ENCODE peak calls at places on chromosomes 2 and 18, in seven cellular contexts. Y, K, R, Z, J, O and Q are unnamed samples.

GRCh38 chr2:16294791-16295190 is 354.4 kb downstream of the MYCN start:
- DNase-seq in O (no peak), K (no peak), R (no peak), Z (no peak), J (no peak), Y (no peak), Q (no peak)

GRCh38 chr18:42446195-42446594 is 491.2 kb downstream of the PIK3C3 start:
- DNase-seq in J (no peak), O (peak; percentile 2), Y (peak; percentile 98), R (no peak), K (no peak), Z (peak; percentile 82), Q (peak; percentile 67)

GRCh38 chr2:213065583-213066444 is 85.6 kb downstream of the IKZF2 start:
- DNase-seq in J (no peak), Y (peak; percentile 39), O (no peak), Z (peak; percentile 77), R (peak; percentile 67), K (no peak), Q (peak; percentile 70)

GRCh38 chr2:218882463-218882821 is 1.8 kb downstream of the WNT10A start:
- DNase-seq in Y (no peak), O (no peak), Z (no peak), K (no peak), J (no peak), R (no peak), Q (no peak)

GRCh38 chr2:205679410-205680009 is 2.8 kb upstream of the NRP2 start:
- DNase-seq in Z (no peak), Y (no peak), J (no peak), O (no peak), K (no peak), R (no peak), Q (no peak)

GRCh38 chr18:2223394-2223793 is 347.9 kb downstream of the METTL4 start:
- DNase-seq in K (no peak), J (no peak), R (no peak), Y (peak; percentile 68), Z (peak; percentile 67), O (no peak), Q (peak; percentile 71)

GRCh38 chr2:114651933-114652332 is 209.5 kb downstream of the DPP10 start:
- DNase-seq in O (no peak), K (no peak), Z (no peak), J (no peak), Y (no peak), R (no peak), Q (no peak)

GRCh38 chr2:170937980-170938379 is 8.9 kb downstream of the GORASP2 start:
- DNase-seq in Z (no peak), O (no peak), K (no peak), Y (no peak), R (no peak), J (no peak), Q (no peak)

GRCh38 chr2:23662941-23663729 is 263.8 kb downstream of the ATAD2B start:
- DNase-seq in Y (no peak), O (no peak), R (no peak), Z (no peak), J (no peak), K (peak; percentile 50), Q (no peak)

GRCh38 chr18:35968278-35968880 is 4.1 kb upstream of the RMP24 start:
- DNase-seq in K (no peak), O (no peak), J (peak; percentile 53), Z (no peak), R (no peak), Y (no peak), Q (no peak)

GRCh38 chr2:67289921-67290371 is 107.2 kb upstream of the ETAA1 start:
- DNase-seq in R (no peak), K (no peak), O (no peak), Y (peak; percentile 93), J (no peak), Z (peak; percentile 55), Q (peak; percentile 76)

GRCh38 chr2:11766016-11766415 is 19.6 kb downstream of the LPIN1 start:
- DNase-seq in J (no peak), O (no peak), Z (no peak), R (no peak), Y (no peak), K (no peak), Q (no peak)

GRCh38 chr2:206989306-206989705 is 50.0 kb downstream of the CPO start:
- DNase-seq in K (no peak), O (no peak), R (peak; percentile 83), J (no peak), Z (peak; percentile 49), Y (no peak), Q (no peak)

GRCh38 chr2:238942941-238943715 is 95.2 kb downstream of the TWIST2 start:
- DNase-seq in O (no peak), R (no peak), Z (no peak), J (no peak), K (no peak), Y (peak; percentile 73), Q (no peak)

GRCh38 chr2:230713331-230714121 is 884 bp downstream of the CAB39 start:
- DNase-seq in K (peak; percentile 24), O (no peak), J (no peak), Y (peak; percentile 23), Z (no peak), R (peak; percentile 80), Q (no peak)

GRCh38 chr2:121860033-121860810 is 104.8 kb downstream of the TSN start:
- DNase-seq in Z (peak; percentile 17), J (no peak), R (no peak), O (peak; percentile 20), K (no peak), Y (peak; percentile 50), Q (peak; percentile 63)

DNA sequence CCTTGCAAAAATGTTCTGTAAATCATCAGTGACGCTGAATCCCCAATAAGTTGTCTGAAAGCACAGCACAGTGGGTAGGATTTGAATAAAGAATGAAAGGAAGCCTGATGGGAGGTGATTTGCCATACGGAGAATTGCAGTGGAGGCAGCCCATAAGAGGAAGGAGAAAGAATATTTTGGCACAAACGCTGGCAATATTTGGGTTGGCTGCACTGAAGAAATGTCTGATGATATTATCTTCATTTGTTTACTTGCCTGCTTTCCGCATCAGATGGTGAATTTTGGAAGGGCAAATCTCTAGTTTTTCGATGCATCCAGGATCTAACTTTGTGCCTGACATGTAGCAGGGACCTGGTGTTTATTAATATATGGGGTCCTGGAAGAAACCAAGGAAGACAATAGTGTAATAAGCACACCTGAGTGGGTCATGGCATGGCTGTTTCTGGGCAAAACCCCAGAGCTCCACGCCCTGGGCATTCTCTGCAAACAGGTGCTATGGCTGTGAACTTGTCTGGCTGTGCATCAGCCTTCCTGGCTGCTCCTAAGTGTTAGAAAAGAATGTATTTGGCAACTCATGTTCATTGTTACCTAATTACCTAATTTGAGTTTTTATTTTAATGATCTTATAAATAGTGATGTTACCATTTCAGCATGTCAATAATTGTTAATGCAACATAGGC is 5.9 kb downstream of the GALR1 start:
- DNase-seq in Y (no peak), Z (no peak), J (no peak), R (no peak), O (no peak), K (no peak), Q (no peak)
- H3K4me3 ChIP-seq in Y (no peak overlapping the region), Z (no peak overlapping the region), J (no peak overlapping the region), R (no peak overlapping the region), O (no peak overlapping the region), K (no peak overlapping the region), Q (no peak overlapping the region)

GRCh38 chr2:71223767-71224333 is 3.1 kb downstream of the PAIP2B start:
- DNase-seq in Z (peak; percentile 69), K (peak; percentile 19), J (peak; percentile 24), O (peak; percentile 24), Y (peak; percentile 27), R (peak; percentile 90), Q (peak; percentile 42)
- TF ChIP-seq CTCF in Z (peak; percentile 70), K (peak; percentile 28), J (peak; percentile 13), O (peak; percentile 84), Y (peak; percentile 18), R (peak; percentile 86), Q (peak; percentile 43)

GRCh38 chr2:68744517-68744916 is 9.9 kb downstream of the ARHGAP25 start:
- DNase-seq in Z (no peak), J (no peak), R (no peak), O (no peak), K (no peak), Y (no peak), Q (no peak)
- H3K4me3 ChIP-seq in Z (no peak overlapping the region), J (no peak overlapping the region), R (no peak overlapping the region), O (no peak overlapping the region), K (no peak overlapping the region), Y (no peak overlapping the region), Q (no peak overlapping the region)

GRCh38 chr18:8339958-8340357 is 269.3 kb upstream of the RAB12 start:
- DNase-seq in J (no peak), O (no peak), R (no peak), Y (no peak), K (no peak), Z (peak; percentile 14), Q (no peak)
- TF ChIP-seq CTCF in J (no peak), O (no peak), R (no peak), Y (no peak), K (no peak), Z (peak; percentile 30), Q (no peak)

GRCh38 chr2:148814143-148814852 is 60.7 kb upstream of the KIF5C start:
- DNase-seq in J (no peak), R (no peak), Z (peak; percentile 74), Y (peak; percentile 70), O (no peak), K (no peak), Q (peak; percentile 67)
- H3K4me3 ChIP-seq in J (peak overlapping the region; percentile 32), R (no peak overlapping the region), Z (peak overlapping the region; percentile 15), Y (no peak overlapping the region), O (peak overlapping the region; percentile 23), K (no peak overlapping the region), Q (peak overlapping the region; percentile 7)

GRCh38 chr2:55781542-55781941 is 87.9 kb upstream of the PNPT1 start:
- DNase-seq in R (no peak), Z (no peak), K (no peak), J (no peak), O (no peak), Y (no peak), Q (no peak)
- TF ChIP-seq CTCF in R (peak; percentile 28), Z (peak; percentile 34), K (no peak), J (no peak), O (no peak), Y (no peak), Q (no peak)

DNA sequence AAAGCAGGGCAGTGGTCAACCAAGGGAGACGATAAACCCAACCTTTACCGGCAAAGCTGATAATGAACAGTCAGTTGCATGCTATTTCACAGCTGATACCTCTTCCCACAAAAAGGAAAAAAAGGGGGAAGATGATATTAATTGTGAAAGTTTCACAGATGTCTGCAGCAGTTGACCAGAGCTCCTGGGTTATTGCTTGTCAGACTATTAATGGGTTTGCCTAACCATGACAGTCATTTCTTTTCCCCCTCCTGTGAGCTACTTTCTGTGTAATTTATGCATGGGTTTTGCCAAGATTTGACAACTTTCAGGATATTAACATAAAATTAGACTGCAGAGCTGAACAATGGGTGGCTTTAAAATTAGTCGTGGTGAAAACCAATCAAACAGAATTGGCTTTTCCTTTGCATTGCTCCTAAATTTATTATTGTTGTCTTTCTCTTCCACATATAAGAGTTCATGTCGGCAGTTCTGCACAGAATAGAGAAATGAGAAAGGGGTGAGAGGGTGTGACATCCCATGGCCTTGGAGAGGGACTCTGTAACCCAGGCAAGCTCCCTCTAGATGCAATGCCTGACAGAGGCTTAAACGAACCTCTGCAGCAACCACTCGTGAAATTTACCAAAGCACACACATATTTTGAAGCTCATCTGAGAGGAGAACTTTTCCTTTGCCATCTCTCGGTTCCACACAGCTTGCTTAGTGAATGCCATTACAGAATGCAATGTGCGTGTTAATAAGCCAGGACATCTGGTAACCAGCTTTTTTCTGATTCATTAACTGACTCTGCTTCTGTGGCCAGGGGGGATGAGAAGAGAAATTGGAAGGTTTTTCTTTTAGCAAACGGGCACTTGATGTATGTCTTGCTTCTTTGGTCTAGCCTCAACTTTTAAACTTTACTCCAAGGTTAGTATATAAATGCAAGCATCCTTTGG is 82.2 kb upstream of the ITGA4 start:
- DNase-seq in O (no peak), J (no peak), Y (peak; percentile 68), R (no peak), K (no peak), Z (no peak), Q (no peak)
- H3K4me3 ChIP-seq in O (no peak overlapping the region), J (no peak overlapping the region), Y (no peak overlapping the region), R (no peak overlapping the region), K (no peak overlapping the region), Z (no peak overlapping the region), Q (no peak overlapping the region)

GRCh38 chr18:12278765-12279682 is 24.9 kb downstream of the CIDEA start:
- DNase-seq in J (peak; percentile 93), Y (peak; percentile 98), Z (peak; percentile 95), K (peak; percentile 91), O (no peak), R (peak; percentile 94), Q (peak; percentile 99)
- TF ChIP-seq CTCF in J (peak; percentile 25), Y (no peak), Z (no peak), K (peak; percentile 14), O (no peak), R (peak; percentile 32), Q (peak; percentile 13)